ENCODE peak calls at places on chromosomes 2 and 18, in nine cellular contexts. K is cardiac muscle cell, Y is cardiac fibroblast, S is astrocyte of the spinal cord, X is Peyer's patch, M is fibroblast of mammary gland, A is kidney, Q is heart right ventricle, B is kidney epithelial cell. C is an unnamed sample.

GRCh38 chr2:204545861-204546773 is 842 bp downstream of the PARD3B start:
- DNase-seq in B (no peak), X (no peak), M (no peak), S (no peak), A (peak), K (no peak), Y (no peak), Q (peak), C (no peak)

GRCh38 chr2:177622516-177622915 is 229.9 kb downstream of the AGPS start:
- DNase-seq in K (peak), M (no peak), B (no peak), X (no peak), Q (no peak), A (no peak), Y (no peak), S (no peak), C (no peak)

GRCh38 chr18:32298289-32298688 is 108.5 kb downstream of the MEP1B start:
- DNase-seq in B (no peak), Q (no peak), K (no peak), S (no peak), M (peak), A (no peak), X (no peak), Y (no peak), C (no peak)

GRCh38 chr2:226763320-226763719 is 36.3 kb downstream of the IRS1 start:
- DNase-seq in Q (no peak), M (no peak), A (no peak), B (no peak), Y (peak), S (peak), X (no peak), K (no peak), C (no peak)

GRCh38 chr2:198296665-198297308 is 492.4 kb downstream of the PLCL1 start:
- DNase-seq in X (peak), S (peak), B (no peak), Q (no peak), K (peak), A (no peak), Y (peak), M (peak), C (no peak)

GRCh38 chr2:19496646-19497045 is 138.2 kb upstream of the OSR1 start:
- DNase-seq in Y (no peak), S (no peak), A (no peak), K (no peak), B (no peak), X (no peak), M (no peak), Q (no peak), C (no peak)

GRCh38 chr2:15568874-15569273 is 7.7 kb upstream of the NBAS start:
- DNase-seq in Q (no peak), S (no peak), B (no peak), A (no peak), Y (no peak), X (no peak), M (no peak), K (no peak), C (no peak)

GRCh38 chr2:10303634-10304378 is 1.1 kb downstream of the HPCAL1 start:
- DNase-seq in B (no peak), K (peak), S (peak), A (peak), M (peak), X (peak), Q (peak), Y (peak), C (no peak)

GRCh38 chr2:9617749-9618148 is 13.0 kb downstream of the YWHAQ start:
- DNase-seq in K (no peak), S (no peak), Q (no peak), A (no peak), Y (peak), B (no peak), M (peak), X (no peak), C (no peak)

GRCh38 chr2:224293976-224294375 is 107.9 kb downstream of the FAM124B start:
- DNase-seq in K (no peak), Y (no peak), B (no peak), S (no peak), X (no peak), Q (no peak), A (no peak), M (no peak), C (no peak)

GRCh38 chr2:181235683-181236459 is 221.3 kb upstream of the ITGA4 start:
- DNase-seq in K (no peak), M (no peak), A (no peak), X (no peak), B (no peak), Q (no peak), Y (no peak), S (no peak), C (peak)

GRCh38 chr2:181240844-181241243 is 216.3 kb upstream of the ITGA4 start:
- DNase-seq in Y (no peak), M (no peak), X (no peak), S (no peak), K (no peak), B (no peak), Q (no peak), A (no peak), C (no peak)

GRCh38 chr2:181241366-181241765 is 215.8 kb upstream of the ITGA4 start:
- DNase-seq in K (no peak), X (no peak), S (no peak), B (no peak), A (no peak), M (no peak), Q (no peak), Y (no peak), C (no peak)

GRCh38 chr2:181243319-181243718 is 213.9 kb upstream of the ITGA4 start:
- DNase-seq in Y (no peak), X (no peak), A (no peak), S (no peak), M (no peak), K (no peak), B (no peak), Q (no peak), C (no peak)

GRCh38 chr2:181239400-181239799 is 217.8 kb upstream of the ITGA4 start:
- DNase-seq in Q (no peak), A (no peak), M (peak), B (no peak), X (no peak), Y (peak), K (no peak), S (no peak), C (no peak)
- TF ChIP-seq CTCF in Q (no peak), A (no peak), M (peak), B (no peak), X (peak), Y (no peak), K (no peak), S (no peak), C (peak)

GRCh38 chr2:45170191-45170975 is 161.1 kb upstream of the SIX2 start:
- DNase-seq in A (no peak), Y (peak), S (no peak), M (no peak), X (no peak), B (no peak), K (peak), Q (no peak), C (no peak)
- H3K4me3 ChIP-seq in A (no peak), Y (peak), S (peak), M (no peak), X (peak), B (peak), K (peak), Q (peak), C (no peak)

DNA sequence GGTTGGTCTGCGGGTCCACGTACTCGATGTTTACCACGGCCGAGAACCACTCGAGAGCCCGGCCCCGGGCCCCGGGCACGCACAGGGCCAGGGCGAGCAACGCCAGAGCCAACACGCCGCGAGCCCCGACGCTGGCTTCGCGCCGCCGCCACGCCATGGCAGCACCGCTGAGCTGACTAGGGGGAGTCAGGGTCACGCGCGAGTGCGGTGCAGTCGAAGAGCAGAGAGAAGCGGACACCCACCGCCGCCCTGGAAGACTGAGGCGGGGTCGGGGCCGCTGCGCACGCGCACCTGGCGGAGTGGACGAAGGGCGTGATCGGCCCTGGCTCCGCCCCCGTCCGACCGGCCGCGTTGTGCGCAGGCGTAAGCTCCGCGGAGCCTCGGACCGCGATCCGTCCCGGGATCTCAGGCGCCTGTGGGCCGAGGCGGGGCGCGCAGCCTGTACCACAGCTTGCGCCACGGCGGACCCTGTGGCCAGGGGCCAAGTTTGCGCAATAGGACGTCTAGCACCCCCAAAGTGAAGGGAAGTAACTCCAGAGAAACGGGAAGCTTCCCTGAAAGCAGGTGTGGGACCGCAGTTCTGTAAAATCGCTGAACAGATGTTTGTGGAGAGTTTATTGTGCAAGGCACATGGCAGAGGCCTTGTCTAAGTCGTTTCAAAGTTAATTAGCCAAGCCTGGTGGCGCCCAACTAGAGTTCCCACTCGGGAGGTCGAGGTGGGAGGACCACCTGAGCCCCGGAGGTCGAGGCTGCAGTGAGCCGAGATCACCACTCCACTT is at the start of gene RNF149:
- DNase-seq in Q (peak), X (peak), S (peak), K (peak), B (no peak), M (peak), Y (peak), A (peak), C (peak)
- TF ChIP-seq CTCF in Q (peak), X (peak), S (no peak), K (no peak), B (no peak), M (no peak), Y (no peak), A (no peak), C (no peak)

GRCh38 chr18:2997429-2997828 is 15.5 kb downstream of the LPIN2 start:
- DNase-seq in B (no peak), Q (no peak), M (no peak), S (no peak), Y (no peak), K (no peak), A (no peak), X (no peak), C (no peak)

GRCh38 chr18:2992995-2993877 is 19.7 kb downstream of the LPIN2 start:
- DNase-seq in Y (no peak), K (no peak), B (no peak), Q (no peak), X (no peak), A (no peak), M (no peak), S (no peak), C (no peak)

GRCh38 chr18:2994190-2994589 is 18.8 kb downstream of the LPIN2 start:
- DNase-seq in A (no peak), Y (no peak), M (no peak), Q (no peak), K (no peak), X (no peak), S (no peak), B (no peak), C (no peak)

GRCh38 chr18:2997846-2998599 is 14.9 kb downstream of the LPIN2 start:
- DNase-seq in B (no peak), Q (no peak), X (no peak), A (no peak), Y (no peak), M (no peak), S (no peak), K (peak), C (no peak)

DNA sequence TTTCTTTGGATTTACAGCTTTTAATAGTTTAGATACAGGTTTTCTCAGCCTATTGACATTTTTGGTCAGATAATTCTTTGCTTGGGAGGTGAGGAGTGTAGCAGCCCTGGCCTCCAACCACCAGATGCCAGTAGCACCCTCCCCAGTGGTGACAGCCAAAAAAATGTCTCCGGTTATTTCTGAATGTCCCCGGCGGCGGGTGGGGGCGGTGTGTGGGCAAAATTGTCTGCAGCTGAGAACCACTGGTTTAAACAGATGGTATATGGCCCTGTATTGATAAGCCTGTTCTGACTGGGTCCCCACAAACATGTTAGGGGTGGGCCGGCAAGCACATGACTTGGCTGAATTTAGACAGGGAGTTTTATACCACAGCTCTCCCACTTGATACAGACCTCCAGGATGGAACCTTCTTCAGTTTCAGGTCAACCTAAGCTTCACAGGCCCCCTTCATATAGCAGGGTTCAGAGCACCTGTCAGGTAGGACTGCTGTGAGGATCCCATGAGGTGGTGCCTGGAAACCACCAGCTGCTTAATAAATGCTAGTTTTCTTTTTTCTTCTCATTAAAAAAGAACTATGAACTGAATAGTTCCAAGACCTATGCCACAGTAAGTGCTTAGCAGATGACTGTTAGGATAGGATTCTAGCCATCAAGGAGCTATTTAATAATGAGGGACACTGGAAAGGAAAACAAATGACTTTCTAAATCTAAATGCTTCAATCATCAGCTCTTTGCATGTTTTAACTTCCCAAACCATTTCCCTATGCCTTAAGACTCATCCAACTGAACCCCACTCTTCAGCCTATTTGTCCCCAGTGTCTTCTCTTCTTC is 18.1 kb downstream of the LPIN2 start:
- DNase-seq in X (peak), M (no peak), S (no peak), K (no peak), Q (peak), B (no peak), A (no peak), Y (no peak), C (no peak)
- H3K4me3 ChIP-seq in X (no peak), M (no peak), S (no peak), K (no peak), Q (no peak), B (no peak), A (no peak), Y (no peak), C (no peak)